ENCODE peak calls at places on chromosomes 3 and 15, in seven cellular contexts. One of them, this sample, is unnamed.

GRCh38 chr3:114622001-114622400 is 328.2 kb downstream of the TIGIT start:
- DNase-seq in stimulated activated CD8-positive, alpha-beta memory T cell treated with anti-CD3 and anti-CD28 coated beads, Interleukin-4, amount 100 ng/mL, for 48 hours: no peak
- DNase-seq in activated CD4-positive, alpha-beta T cell treated with anti-CD3 and anti-CD28 coated beads for 24 hours: no peak
- DNase-seq in NCI-H1105: no peak
- DNase-seq in AG09319: no peak
- DNase-seq in activated T-cell treated with anti-CD3 and anti-CD28 coated beads, Interleukin-2, amount 50 U/mL, for 1 hour: no peak
- DNase-seq in ELR: peak; percentile 40
- DNase-seq in this sample: no peak

GRCh38 chr3:65351753-65352152 is 664.0 kb upstream of the ADAMTS9 start:
- DNase-seq in activated T-cell treated with anti-CD3 and anti-CD28 coated beads, Interleukin-2, amount 50 U/mL, for 1 hour: no peak
- DNase-seq in AG09319: no peak
- DNase-seq in stimulated activated CD8-positive, alpha-beta memory T cell treated with anti-CD3 and anti-CD28 coated beads, Interleukin-4, amount 100 ng/mL, for 48 hours: no peak
- DNase-seq in activated CD4-positive, alpha-beta T cell treated with anti-CD3 and anti-CD28 coated beads for 24 hours: no peak
- DNase-seq in ELR: no peak
- DNase-seq in NCI-H1105: no peak
- DNase-seq in this sample: no peak

GRCh38 chr15:45914425-45914824 is 279.6 kb downstream of the SQOR start:
- DNase-seq in stimulated activated CD8-positive, alpha-beta memory T cell treated with anti-CD3 and anti-CD28 coated beads, Interleukin-4, amount 100 ng/mL, for 48 hours: no peak
- DNase-seq in ELR: no peak
- DNase-seq in activated CD4-positive, alpha-beta T cell treated with anti-CD3 and anti-CD28 coated beads for 24 hours: no peak
- DNase-seq in activated T-cell treated with anti-CD3 and anti-CD28 coated beads, Interleukin-2, amount 50 U/mL, for 1 hour: no peak
- DNase-seq in AG09319: no peak
- DNase-seq in NCI-H1105: no peak
- DNase-seq in this sample: no peak

GRCh38 chr15:101669744-101670143 is 17.6 kb upstream of the TM2D3 start:
- DNase-seq in stimulated activated CD8-positive, alpha-beta memory T cell treated with anti-CD3 and anti-CD28 coated beads, Interleukin-4, amount 100 ng/mL, for 48 hours: no peak
- DNase-seq in NCI-H1105: no peak
- DNase-seq in activated T-cell treated with anti-CD3 and anti-CD28 coated beads, Interleukin-2, amount 50 U/mL, for 1 hour: no peak
- DNase-seq in AG09319: no peak
- DNase-seq in ELR: peak; percentile 17
- DNase-seq in activated CD4-positive, alpha-beta T cell treated with anti-CD3 and anti-CD28 coated beads for 24 hours: no peak
- DNase-seq in this sample: no peak

GRCh38 chr3:9352917-9353823 is 9.7 kb upstream of the THUMPD3 start:
- DNase-seq in activated CD4-positive, alpha-beta T cell treated with anti-CD3 and anti-CD28 coated beads for 24 hours: peak; percentile 24
- DNase-seq in NCI-H1105: peak; percentile 19
- DNase-seq in ELR: peak; percentile 75
- DNase-seq in activated T-cell treated with anti-CD3 and anti-CD28 coated beads, Interleukin-2, amount 50 U/mL, for 1 hour: peak; percentile 59
- DNase-seq in stimulated activated CD8-positive, alpha-beta memory T cell treated with anti-CD3 and anti-CD28 coated beads, Interleukin-4, amount 100 ng/mL, for 48 hours: peak; percentile 65
- DNase-seq in AG09319: peak; percentile 44
- DNase-seq in this sample: no peak

GRCh38 chr3:132210476-132211346 is 106.5 kb upstream of the ACP3 start:
- DNase-seq in NCI-H1105: peak; percentile 51
- DNase-seq in activated CD4-positive, alpha-beta T cell treated with anti-CD3 and anti-CD28 coated beads for 24 hours: no peak
- DNase-seq in activated T-cell treated with anti-CD3 and anti-CD28 coated beads, Interleukin-2, amount 50 U/mL, for 1 hour: peak; percentile 17
- DNase-seq in AG09319: no peak
- DNase-seq in ELR: peak; percentile 37
- DNase-seq in stimulated activated CD8-positive, alpha-beta memory T cell treated with anti-CD3 and anti-CD28 coated beads, Interleukin-4, amount 100 ng/mL, for 48 hours: peak; percentile 33
- DNase-seq in this sample: no peak

GRCh38 chr3:190621971-190622370 is 108.1 kb downstream of the IL1RAP start:
- DNase-seq in ELR: no peak
- DNase-seq in stimulated activated CD8-positive, alpha-beta memory T cell treated with anti-CD3 and anti-CD28 coated beads, Interleukin-4, amount 100 ng/mL, for 48 hours: no peak
- DNase-seq in activated CD4-positive, alpha-beta T cell treated with anti-CD3 and anti-CD28 coated beads for 24 hours: no peak
- DNase-seq in NCI-H1105: no peak
- DNase-seq in AG09319: peak; percentile 5
- DNase-seq in activated T-cell treated with anti-CD3 and anti-CD28 coated beads, Interleukin-2, amount 50 U/mL, for 1 hour: no peak
- DNase-seq in this sample: no peak

GRCh38 chr3:106124818-106125217 is 256.0 kb upstream of the CBLB start:
- DNase-seq in AG09319: no peak
- DNase-seq in activated CD4-positive, alpha-beta T cell treated with anti-CD3 and anti-CD28 coated beads for 24 hours: no peak
- DNase-seq in activated T-cell treated with anti-CD3 and anti-CD28 coated beads, Interleukin-2, amount 50 U/mL, for 1 hour: no peak
- DNase-seq in NCI-H1105: no peak
- DNase-seq in stimulated activated CD8-positive, alpha-beta memory T cell treated with anti-CD3 and anti-CD28 coated beads, Interleukin-4, amount 100 ng/mL, for 48 hours: no peak
- DNase-seq in ELR: no peak
- DNase-seq in this sample: no peak

GRCh38 chr15:69509131-69509530 is 56.5 kb downstream of the RPLP1 start:
- DNase-seq in activated CD4-positive, alpha-beta T cell treated with anti-CD3 and anti-CD28 coated beads for 24 hours: no peak
- DNase-seq in ELR: peak; percentile 34
- DNase-seq in NCI-H1105: no peak
- DNase-seq in AG09319: no peak
- DNase-seq in activated T-cell treated with anti-CD3 and anti-CD28 coated beads, Interleukin-2, amount 50 U/mL, for 1 hour: no peak
- DNase-seq in stimulated activated CD8-positive, alpha-beta memory T cell treated with anti-CD3 and anti-CD28 coated beads, Interleukin-4, amount 100 ng/mL, for 48 hours: peak; percentile 39
- DNase-seq in this sample: no peak

GRCh38 chr3:113034011-113034410 is 43.2 kb downstream of the GTPBP8 start:
- DNase-seq in AG09319: no peak
- DNase-seq in activated T-cell treated with anti-CD3 and anti-CD28 coated beads, Interleukin-2, amount 50 U/mL, for 1 hour: no peak
- DNase-seq in stimulated activated CD8-positive, alpha-beta memory T cell treated with anti-CD3 and anti-CD28 coated beads, Interleukin-4, amount 100 ng/mL, for 48 hours: no peak
- DNase-seq in NCI-H1105: no peak
- DNase-seq in ELR: no peak
- DNase-seq in activated CD4-positive, alpha-beta T cell treated with anti-CD3 and anti-CD28 coated beads for 24 hours: no peak
- DNase-seq in this sample: no peak

GRCh38 chr3:52229656-52230055 is 4.2 kb upstream of the TLR9 start:
- DNase-seq in activated CD4-positive, alpha-beta T cell treated with anti-CD3 and anti-CD28 coated beads for 24 hours: no peak
- DNase-seq in NCI-H1105: no peak
- DNase-seq in stimulated activated CD8-positive, alpha-beta memory T cell treated with anti-CD3 and anti-CD28 coated beads, Interleukin-4, amount 100 ng/mL, for 48 hours: no peak
- DNase-seq in ELR: no peak
- DNase-seq in AG09319: no peak
- DNase-seq in activated T-cell treated with anti-CD3 and anti-CD28 coated beads, Interleukin-2, amount 50 U/mL, for 1 hour: no peak
- DNase-seq in this sample: no peak

GRCh38 chr3:30408105-30408557 is 198.3 kb upstream of the TGFBR2 start:
- DNase-seq in activated CD4-positive, alpha-beta T cell treated with anti-CD3 and anti-CD28 coated beads for 24 hours: no peak
- DNase-seq in AG09319: no peak
- DNase-seq in NCI-H1105: no peak
- DNase-seq in ELR: no peak
- DNase-seq in stimulated activated CD8-positive, alpha-beta memory T cell treated with anti-CD3 and anti-CD28 coated beads, Interleukin-4, amount 100 ng/mL, for 48 hours: no peak
- DNase-seq in activated T-cell treated with anti-CD3 and anti-CD28 coated beads, Interleukin-2, amount 50 U/mL, for 1 hour: no peak
- DNase-seq in this sample: no peak

GRCh38 chr3:188154758-188155574 is 1.0 kb downstream of the LPP start:
- DNase-seq in NCI-H1105: no peak
- DNase-seq in AG09319: no peak
- DNase-seq in activated CD4-positive, alpha-beta T cell treated with anti-CD3 and anti-CD28 coated beads for 24 hours: no peak
- DNase-seq in activated T-cell treated with anti-CD3 and anti-CD28 coated beads, Interleukin-2, amount 50 U/mL, for 1 hour: no peak
- DNase-seq in stimulated activated CD8-positive, alpha-beta memory T cell treated with anti-CD3 and anti-CD28 coated beads, Interleukin-4, amount 100 ng/mL, for 48 hours: no peak
- DNase-seq in ELR: no peak
- DNase-seq in this sample: no peak

GRCh38 chr3:53775834-53776251 is 70.4 kb downstream of the CHDH start:
- DNase-seq in activated CD4-positive, alpha-beta T cell treated with anti-CD3 and anti-CD28 coated beads for 24 hours: no peak
- DNase-seq in stimulated activated CD8-positive, alpha-beta memory T cell treated with anti-CD3 and anti-CD28 coated beads, Interleukin-4, amount 100 ng/mL, for 48 hours: no peak
- DNase-seq in activated T-cell treated with anti-CD3 and anti-CD28 coated beads, Interleukin-2, amount 50 U/mL, for 1 hour: no peak
- DNase-seq in ELR: no peak
- DNase-seq in AG09319: no peak
- DNase-seq in NCI-H1105: no peak
- DNase-seq in this sample: no peak

GRCh38 chr15:74530771-74531143 is 10.3 kb upstream of the ARID3B start:
- DNase-seq in activated T-cell treated with anti-CD3 and anti-CD28 coated beads, Interleukin-2, amount 50 U/mL, for 1 hour: no peak
- DNase-seq in AG09319: no peak
- DNase-seq in stimulated activated CD8-positive, alpha-beta memory T cell treated with anti-CD3 and anti-CD28 coated beads, Interleukin-4, amount 100 ng/mL, for 48 hours: no peak
- DNase-seq in ELR: no peak
- DNase-seq in NCI-H1105: no peak
- DNase-seq in activated CD4-positive, alpha-beta T cell treated with anti-CD3 and anti-CD28 coated beads for 24 hours: no peak
- DNase-seq in this sample: no peak

GRCh38 chr3:196193037-196193737 is 18.0 kb downstream of the ZDHHC19 start:
- DNase-seq in activated CD4-positive, alpha-beta T cell treated with anti-CD3 and anti-CD28 coated beads for 24 hours: no peak
- DNase-seq in ELR: no peak
- DNase-seq in stimulated activated CD8-positive, alpha-beta memory T cell treated with anti-CD3 and anti-CD28 coated beads, Interleukin-4, amount 100 ng/mL, for 48 hours: peak; percentile 50
- DNase-seq in activated T-cell treated with anti-CD3 and anti-CD28 coated beads, Interleukin-2, amount 50 U/mL, for 1 hour: no peak
- DNase-seq in NCI-H1105: no peak
- DNase-seq in AG09319: no peak
- DNase-seq in this sample: no peak

GRCh38 chr15:73114064-73114463 is 61.8 kb downstream of the NEO1 start:
- DNase-seq in activated CD4-positive, alpha-beta T cell treated with anti-CD3 and anti-CD28 coated beads for 24 hours: no peak
- DNase-seq in stimulated activated CD8-positive, alpha-beta memory T cell treated with anti-CD3 and anti-CD28 coated beads, Interleukin-4, amount 100 ng/mL, for 48 hours: no peak
- DNase-seq in NCI-H1105: no peak
- DNase-seq in activated T-cell treated with anti-CD3 and anti-CD28 coated beads, Interleukin-2, amount 50 U/mL, for 1 hour: no peak
- DNase-seq in AG09319: no peak
- DNase-seq in ELR: no peak
- DNase-seq in this sample: no peak

GRCh38 chr3:38332202-38332601 is 14.4 kb upstream of the XYLB start:
- DNase-seq in activated T-cell treated with anti-CD3 and anti-CD28 coated beads, Interleukin-2, amount 50 U/mL, for 1 hour: no peak
- DNase-seq in AG09319: no peak
- DNase-seq in activated CD4-positive, alpha-beta T cell treated with anti-CD3 and anti-CD28 coated beads for 24 hours: no peak
- DNase-seq in ELR: no peak
- DNase-seq in NCI-H1105: no peak
- DNase-seq in stimulated activated CD8-positive, alpha-beta memory T cell treated with anti-CD3 and anti-CD28 coated beads, Interleukin-4, amount 100 ng/mL, for 48 hours: no peak
- DNase-seq in this sample: no peak

GRCh38 chr15:91694829-91695205 is 158.7 kb upstream of the SLCO3A1 start:
- DNase-seq in AG09319: peak; percentile 7
- DNase-seq in stimulated activated CD8-positive, alpha-beta memory T cell treated with anti-CD3 and anti-CD28 coated beads, Interleukin-4, amount 100 ng/mL, for 48 hours: no peak
- DNase-seq in activated CD4-positive, alpha-beta T cell treated with anti-CD3 and anti-CD28 coated beads for 24 hours: no peak
- DNase-seq in NCI-H1105: no peak
- DNase-seq in ELR: no peak
- DNase-seq in activated T-cell treated with anti-CD3 and anti-CD28 coated beads, Interleukin-2, amount 50 U/mL, for 1 hour: no peak
- DNase-seq in this sample: no peak

GRCh38 chr3:61617651-61618050 is 56.3 kb downstream of the PTPRG start:
- DNase-seq in NCI-H1105: no peak
- DNase-seq in AG09319: no peak
- DNase-seq in ELR: no peak
- DNase-seq in activated T-cell treated with anti-CD3 and anti-CD28 coated beads, Interleukin-2, amount 50 U/mL, for 1 hour: no peak
- DNase-seq in stimulated activated CD8-positive, alpha-beta memory T cell treated with anti-CD3 and anti-CD28 coated beads, Interleukin-4, amount 100 ng/mL, for 48 hours: no peak
- DNase-seq in activated CD4-positive, alpha-beta T cell treated with anti-CD3 and anti-CD28 coated beads for 24 hours: no peak
- DNase-seq in this sample: no peak

GRCh38 chr3:190131329-190131728 is 10.6 kb upstream of the P3H2 start:
- DNase-seq in activated CD4-positive, alpha-beta T cell treated with anti-CD3 and anti-CD28 coated beads for 24 hours: no peak
- DNase-seq in activated T-cell treated with anti-CD3 and anti-CD28 coated beads, Interleukin-2, amount 50 U/mL, for 1 hour: no peak
- DNase-seq in NCI-H1105: no peak
- DNase-seq in AG09319: no peak
- DNase-seq in ELR: peak; percentile 92
- DNase-seq in stimulated activated CD8-positive, alpha-beta memory T cell treated with anti-CD3 and anti-CD28 coated beads, Interleukin-4, amount 100 ng/mL, for 48 hours: no peak
- DNase-seq in this sample: no peak

GRCh38 chr3:25911525-25912295 is 121.8 kb downstream of the OXSM start:
- DNase-seq in activated CD4-positive, alpha-beta T cell treated with anti-CD3 and anti-CD28 coated beads for 24 hours: no peak
- DNase-seq in AG09319: no peak
- DNase-seq in activated T-cell treated with anti-CD3 and anti-CD28 coated beads, Interleukin-2, amount 50 U/mL, for 1 hour: no peak
- DNase-seq in stimulated activated CD8-positive, alpha-beta memory T cell treated with anti-CD3 and anti-CD28 coated beads, Interleukin-4, amount 100 ng/mL, for 48 hours: no peak
- DNase-seq in ELR: no peak
- DNase-seq in NCI-H1105: no peak
- DNase-seq in this sample: no peak